ENCODE peak calls at places on chromosomes 5 and 9, in nine cellular contexts. R, Z, W, G, Y, C, V, S and H are unnamed samples. For H3K9me3, the result is how much of the 10 kb centered on the place peaks cover.

GRCh38 chr9:112846528-112847488 is 43.9 kb downstream of the SLC46A2 start:
- DNase-seq in Z (peak), V (no peak), Y (no peak), G (no peak), R (no peak), C (no peak), W (no peak), S (no peak), H (no peak)

GRCh38 chr9:121944741-121945191 is 148.3 kb downstream of the TTLL11 start:
- DNase-seq in Z (peak), V (peak), G (no peak), S (no peak), R (no peak), Y (no peak), C (no peak), W (no peak), H (no peak)

GRCh38 chr9:134396825-134397224 is 70.6 kb downstream of the RXRA start:
- DNase-seq in R (no peak), Z (no peak), S (no peak), V (peak), Y (no peak), C (peak), G (peak), W (no peak), H (no peak)

GRCh38 chr5:28301676-28302075 is 1263.3 kb upstream of the CDH9 start:
- DNase-seq in R (no peak), S (no peak), Z (peak), C (no peak), V (no peak), Y (no peak), G (no peak), W (no peak), H (no peak)

GRCh38 chr5:123512631-123513461 is 869 bp downstream of the CSNK1G3 start:
- DNase-seq in R (peak), S (no peak), Y (no peak), W (peak), G (peak), Z (peak), V (peak), C (peak), H (peak)

GRCh38 chr5:139960723-139961383 is 82.2 kb downstream of the NRG2 start:
- DNase-seq in W (no peak), S (no peak), Z (no peak), V (no peak), G (no peak), C (no peak), Y (no peak), R (no peak), H (no peak)

GRCh38 chr9:24045150-24045549 is 219.1 kb upstream of the ELAVL2 start:
- DNase-seq in G (no peak), S (no peak), R (no peak), W (no peak), C (no peak), V (no peak), Z (no peak), Y (no peak), H (no peak)

GRCh38 chr9:132912131-132912530 is 32.3 kb downstream of the TSC1 start:
- DNase-seq in Z (no peak), S (no peak), Y (no peak), G (no peak), R (no peak), V (no peak), C (no peak), W (no peak), H (no peak)

GRCh38 chr9:133421615-133422542 is at the start of gene ADAMTS13:
- DNase-seq in Z (no peak), G (no peak), C (no peak), V (peak), R (no peak), S (no peak), W (no peak), Y (no peak), H (no peak)

GRCh38 chr5:78677777-78678668 is 29.5 kb upstream of the LHFPL2 start:
- DNase-seq in G (no peak), R (peak), W (peak), S (no peak), Z (peak), Y (peak), C (no peak), V (no peak), H (no peak)

GRCh38 chr9:131485206-131485605 is 17.5 kb upstream of the POMT1 start:
- DNase-seq in Y (no peak), C (no peak), W (no peak), R (no peak), V (no peak), Z (no peak), S (no peak), G (no peak), H (no peak)

GRCh38 chr9:18544456-18544855 is 70.5 kb downstream of the ADAMTSL1 start:
- DNase-seq in Z (no peak), G (no peak), W (no peak), S (no peak), R (no peak), V (no peak), Y (peak), C (no peak), H (no peak)

GRCh38 chr9:120892177-120892747 is 15.3 kb upstream of the PHF19 start:
- DNase-seq in W (no peak), S (no peak), V (no peak), C (no peak), Z (no peak), R (no peak), Y (no peak), G (peak), H (no peak)

GRCh38 chr9:74499770-74500583 is 2.8 kb downstream of the RORB start:
- DNase-seq in Z (peak), G (no peak), R (no peak), W (no peak), Y (no peak), C (no peak), S (no peak), V (no peak), H (no peak)

GRCh38 chr5:38382898-38383297 is 124.5 kb downstream of the EGFLAM start:
- DNase-seq in Z (peak), Y (peak), C (peak), G (peak), S (peak), V (peak), W (peak), R (peak), H (peak)

GRCh38 chr9:92974161-92974661 is 26.9 kb downstream of the FGD3 start:
- DNase-seq in S (peak), Y (no peak), C (no peak), Z (no peak), G (no peak), R (no peak), V (no peak), W (no peak), H (no peak)

GRCh38 chr5:96219580-96220281 is 213.3 kb downstream of the PCSK1 start:
- DNase-seq in W (no peak), Y (no peak), S (no peak), Z (peak), R (no peak), V (no peak), G (no peak), C (no peak), H (no peak)

GRCh38 chr9:71446499-71447411 is 321.6 kb downstream of the CEMIP2 start:
- DNase-seq in R (peak), V (no peak), S (peak), G (no peak), Y (no peak), C (no peak), Z (peak), W (no peak), H (peak)
- H3K4me3 ChIP-seq in R (peak), V (no peak), S (peak), G (no peak), Y (peak), C (no peak), Z (peak), W (peak), H (peak)

GRCh38 chr9:77915744-77916143 is 115.9 kb downstream of the GNAQ start:
- DNase-seq in Z (no peak), R (no peak), W (no peak), Y (no peak), C (no peak), G (no peak), S (no peak), V (no peak), H (no peak)

GRCh38 chr9:77912895-77913693 is 118.5 kb downstream of the GNAQ start:
- DNase-seq in S (no peak), V (no peak), Y (no peak), R (no peak), C (no peak), Z (no peak), G (no peak), W (no peak), H (no peak)

GRCh38 chr9:77911928-77912327 is 119.7 kb downstream of the GNAQ start:
- DNase-seq in R (no peak), C (no peak), G (no peak), S (no peak), Z (no peak), W (no peak), Y (no peak), V (no peak), H (no peak)

GRCh38 chr9:77917800-77918199 is 113.8 kb downstream of the GNAQ start:
- DNase-seq in G (no peak), R (no peak), Y (no peak), V (no peak), S (no peak), W (no peak), C (no peak), Z (no peak), H (no peak)

DNA sequence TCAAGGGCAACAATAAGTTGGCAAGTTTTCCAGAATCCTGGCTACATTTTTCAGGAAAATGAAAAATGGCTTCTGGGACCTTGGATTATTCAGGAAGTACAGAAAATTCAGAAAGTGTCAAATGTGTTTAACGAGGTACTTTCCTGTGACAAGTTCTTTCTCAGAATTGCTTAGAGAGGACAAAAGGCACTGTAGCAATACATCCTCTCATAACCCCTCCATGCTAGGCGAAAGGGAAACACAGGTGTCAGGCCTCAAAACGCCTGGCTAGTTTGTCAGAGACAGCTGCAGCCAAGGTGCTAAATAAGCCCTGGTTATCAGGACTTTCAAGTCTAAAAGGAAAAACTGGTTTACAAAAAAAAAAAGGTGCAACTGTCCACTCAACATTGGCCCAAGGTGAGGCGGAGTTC is 115.2 kb downstream of the GNAQ start:
- DNase-seq in W (no peak), V (no peak), C (no peak), R (no peak), S (no peak), Y (no peak), Z (no peak), G (no peak), H (no peak)
- H3K27ac ChIP-seq in W (peak), V (no peak), C (no peak), R (no peak), S (no peak), Y (no peak), Z (no peak), G (no peak), H (no peak)

DNA sequence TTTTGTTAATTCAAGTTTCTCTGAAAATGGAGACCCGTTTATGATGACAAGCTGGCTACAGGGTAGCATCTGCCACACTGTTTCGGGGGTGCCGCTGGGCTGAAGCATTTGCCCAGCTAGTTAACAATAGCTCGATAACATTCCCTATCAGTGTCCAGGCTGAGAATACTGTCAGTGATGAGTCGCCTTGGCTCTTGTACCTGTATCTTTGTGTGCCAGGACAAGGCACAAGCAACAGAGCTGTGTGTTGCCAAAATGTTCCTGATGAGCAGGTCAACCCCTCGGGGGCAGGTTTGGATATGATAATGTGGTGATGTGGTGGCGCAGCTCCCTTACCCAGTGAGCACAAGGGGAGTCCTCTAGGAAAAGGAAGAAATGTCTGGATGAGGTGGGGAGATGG is 7.0 kb downstream of the TGFBI start:
- DNase-seq in C (no peak), Y (no peak), W (no peak), R (no peak), Z (no peak), G (no peak), V (no peak), S (no peak), H (no peak)
- H3K9me3 ChIP-seq in C (under half), Y (under half), W (under half), R (under half), Z (under half), G (under half), V (under half), S (under half), H (under half)

DNA sequence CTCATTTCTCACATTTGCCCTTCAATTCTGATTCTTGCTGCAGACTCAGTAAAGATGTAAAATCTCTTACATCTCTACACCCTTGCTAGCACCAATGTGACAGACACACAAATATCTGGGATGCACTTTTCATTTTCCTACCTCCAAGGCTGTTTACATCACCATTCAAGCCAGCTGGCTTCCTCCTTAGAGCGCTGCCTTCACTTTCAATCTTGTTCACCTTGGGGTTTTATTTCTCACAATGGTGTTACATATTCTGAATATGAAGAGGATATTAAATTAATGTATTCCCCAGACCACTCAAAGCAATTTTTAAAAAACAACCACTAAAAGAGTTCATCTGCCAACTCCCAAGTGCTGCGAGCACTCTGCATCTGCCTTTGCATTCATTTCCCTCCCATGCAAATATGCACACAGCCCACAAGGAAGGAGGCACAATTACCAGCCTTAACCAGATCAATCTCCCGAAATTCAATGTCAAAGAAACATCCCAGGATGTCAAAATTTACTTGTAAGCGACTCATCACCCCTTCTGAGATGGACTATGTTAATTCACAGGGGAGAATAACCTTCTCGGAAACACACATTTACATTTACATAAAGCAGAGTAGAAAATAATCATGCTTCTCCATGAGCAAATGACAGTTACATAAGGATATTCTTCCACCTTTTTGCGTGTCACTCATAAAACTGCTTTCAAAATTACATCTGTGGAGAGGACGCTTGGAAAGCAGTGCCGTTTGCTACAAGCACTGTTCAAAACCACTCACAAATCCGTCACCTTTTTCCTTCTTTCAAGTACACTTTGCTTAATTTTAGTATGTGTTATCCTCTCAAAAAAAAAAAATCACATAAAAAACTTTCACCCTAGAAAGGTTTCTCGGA is 164.1 kb downstream of the ENC1 start:
- DNase-seq in Y (no peak), R (no peak), Z (no peak), S (no peak), C (no peak), W (no peak), V (no peak), G (no peak), H (no peak)
- H3K4me3 ChIP-seq in Y (no peak), R (no peak), Z (no peak), S (no peak), C (no peak), W (no peak), V (no peak), G (no peak), H (no peak)